ENCODE peak calls at places on chromosomes 6 and 20, in eight cellular contexts. W, T, N, J, O, I, X and M are unnamed samples.
A peak's percentile ranks its signal among the peaks of the same experiment; 100 is the strongest.

GRCh38 chr6:52263709-52264320 is 19.5 kb upstream of the IL17F start:
- DNase-seq in X (peak; percentile 55), J (peak; percentile 42), W (peak; percentile 47), O (peak; percentile 63), I (peak; percentile 58), T (no peak), N (peak; percentile 57), M (peak; percentile 67)

GRCh38 chr6:170438861-170439260 is 114.2 kb downstream of the PSMB1 start:
- DNase-seq in O (no peak), I (no peak), N (no peak), W (no peak), X (no peak), T (no peak), J (no peak), M (no peak)

GRCh38 chr20:58233881-58234528 is 5.6 kb upstream of the ANKRD60 start:
- DNase-seq in J (no peak), W (no peak), O (peak; percentile 72), N (no peak), X (no peak), T (no peak), I (peak; percentile 31), M (no peak)

GRCh38 chr6:158474961-158475343 is 84.9 kb upstream of the TMEM181 start:
- DNase-seq in N (no peak), X (no peak), I (no peak), T (no peak), W (peak; percentile 18), J (no peak), O (no peak), M (peak; percentile 38)

GRCh38 chr20:41480054-41480770 is 113.6 kb upstream of the EMILIN3 start:
- DNase-seq in X (no peak), W (no peak), I (no peak), O (no peak), T (no peak), N (no peak), J (peak; percentile 4), M (peak; percentile 8)

GRCh38 chr6:108549241-108549640 is 11.5 kb upstream of the FOXO3 start:
- DNase-seq in O (no peak), X (no peak), N (no peak), J (no peak), W (no peak), I (no peak), T (no peak), M (no peak)

GRCh38 chr6:112501705-112502104 is 154.6 kb downstream of the RFPL4B start:
- DNase-seq in N (no peak), J (no peak), W (peak; percentile 71), X (no peak), O (peak; percentile 83), T (no peak), I (no peak), M (no peak)

GRCh38 chr6:154937306-154938244 is 57.5 kb upstream of the TIAM2 start:
- DNase-seq in X (no peak), T (no peak), I (no peak), N (no peak), O (peak; percentile 53), W (no peak), J (no peak), M (no peak)

GRCh38 chr6:11083956-11084355 is 9.7 kb upstream of the SMIM13 start:
- DNase-seq in T (no peak), O (no peak), X (no peak), J (no peak), N (no peak), W (no peak), I (no peak), M (no peak)

GRCh38 chr6:127952176-127952575 is 51.3 kb upstream of the THEMIS start:
- DNase-seq in I (no peak), W (no peak), J (no peak), N (no peak), O (no peak), T (no peak), X (no peak), M (no peak)

GRCh38 chr20:36462440-36463211 is 78.7 kb upstream of the MYL9 start:
- DNase-seq in I (peak; percentile 43), T (no peak), W (peak; percentile 37), X (no peak), N (peak; percentile 60), J (no peak), O (peak; percentile 51), M (no peak)

GRCh38 chr20:3088031-3088430 is 3.5 kb upstream of the AVP start:
- DNase-seq in X (no peak), W (no peak), O (no peak), T (no peak), N (no peak), J (no peak), I (no peak), M (no peak)

GRCh38 chr6:126007795-126008194 is 21.5 kb downstream of the TRMT11 start:
- DNase-seq in I (no peak), X (no peak), N (no peak), O (no peak), T (no peak), W (no peak), J (no peak), M (no peak)

GRCh38 chr6:45533394-45533793 is 155.7 kb upstream of the SUPT3H start:
- DNase-seq in I (no peak), J (no peak), N (no peak), W (no peak), T (no peak), X (no peak), O (no peak), M (no peak)

GRCh38 chr6:160393966-160394653 is 45.9 kb downstream of the SLC22A3 start:
- DNase-seq in W (no peak), N (peak; percentile 27), T (no peak), J (no peak), I (no peak), X (no peak), O (peak; percentile 45), M (no peak)

GRCh38 chr6:3163248-3163594 is 5.9 kb upstream of the TUBB2A start:
- DNase-seq in O (no peak), N (no peak), J (peak; percentile 4), I (no peak), T (no peak), W (no peak), X (no peak), M (no peak)

GRCh38 chr6:106155219-106155830 is 69.2 kb downstream of the PRDM1 start:
- DNase-seq in X (no peak), N (no peak), J (no peak), I (no peak), T (no peak), O (no peak), W (no peak), M (no peak)

GRCh38 chr6:44041461-44042260 is 85.6 kb downstream of the MRPL14 start:
- DNase-seq in J (no peak), T (no peak), O (no peak), I (peak; percentile 34), N (no peak), W (peak; percentile 96), X (no peak), M (no peak)

GRCh38 chr6:8279094-8279805 is 156.1 kb downstream of the SLC35B3 start:
- DNase-seq in X (no peak), W (no peak), I (no peak), T (no peak), N (no peak), J (no peak), O (no peak), M (no peak)

GRCh38 chr6:41697902-41698349 is 37.5 kb downstream of the TFEB start:
- DNase-seq in I (no peak), W (no peak), J (no peak), T (no peak), O (no peak), X (no peak), N (no peak), M (no peak)
- H3K27ac ChIP-seq in I (no peak overlapping the region), W (peak overlapping the region; percentile 98), J (no peak overlapping the region), T (peak overlapping the region; percentile 76), O (no peak overlapping the region), X (no peak overlapping the region), N (no peak overlapping the region), M (no peak overlapping the region)

GRCh38 chr6:111147440-111147839 is 60.1 kb downstream of the SLC16A10 start:
- DNase-seq in T (no peak), W (no peak), N (no peak), X (no peak), O (no peak), J (no peak), I (no peak), M (no peak)

GRCh38 chr6:111150577-111150976 is 63.3 kb downstream of the SLC16A10 start:
- DNase-seq in X (no peak), N (no peak), I (no peak), T (no peak), O (peak; percentile 8), W (no peak), J (no peak), M (no peak)

GRCh38 chr6:111148110-111148509 is 60.8 kb downstream of the SLC16A10 start:
- DNase-seq in J (no peak), O (no peak), W (no peak), I (no peak), T (no peak), N (no peak), X (no peak), M (peak; percentile 34)
- H3K27ac ChIP-seq in J (no peak overlapping the region), O (no peak overlapping the region), W (no peak overlapping the region), I (no peak overlapping the region), T (no peak overlapping the region), N (no peak overlapping the region), X (no peak overlapping the region), M (no peak overlapping the region)

DNA sequence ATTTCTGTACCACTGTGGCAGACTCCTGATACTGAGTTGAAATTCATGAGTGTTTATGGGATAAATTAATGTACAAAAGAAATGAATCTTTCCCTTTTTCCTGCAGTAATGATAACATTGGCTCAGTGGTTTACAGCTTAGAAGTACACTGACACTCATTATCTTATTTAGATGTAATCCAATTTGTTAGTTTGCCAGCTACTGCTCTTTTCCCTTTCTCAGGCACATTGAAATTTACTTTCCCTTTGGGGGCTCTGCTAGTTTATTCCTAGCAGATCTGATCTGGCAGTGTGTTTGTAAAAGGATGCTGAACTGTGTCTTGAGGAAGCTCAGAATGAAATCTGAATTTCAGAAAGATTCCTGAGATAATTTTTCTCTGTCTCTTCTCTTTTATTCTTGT is 3.0 kb downstream of the CEP250 start:
- DNase-seq in I (no peak), J (no peak), X (no peak), T (no peak), O (no peak), W (no peak), N (no peak), M (no peak)
- H3K27ac ChIP-seq in I (no peak overlapping the region), J (no peak overlapping the region), X (no peak overlapping the region), T (no peak overlapping the region), O (no peak overlapping the region), W (no peak overlapping the region), N (no peak overlapping the region), M (no peak overlapping the region)

GRCh38 chr6:6823568-6824224 is 235.2 kb downstream of the LY86 start:
- DNase-seq in N (no peak), X (no peak), J (no peak), W (no peak), I (no peak), O (no peak), T (no peak), M (peak; percentile 81)

GRCh38 chr6:6825986-6826901 is 237.7 kb downstream of the LY86 start:
- DNase-seq in N (no peak), I (peak; percentile 60), O (no peak), W (no peak), J (no peak), X (no peak), T (no peak), M (peak; percentile 48)

GRCh38 chr6:6826961-6827360 is 238.4 kb downstream of the LY86 start:
- DNase-seq in X (no peak), N (no peak), W (no peak), T (no peak), I (no peak), O (no peak), J (no peak), M (no peak)

GRCh38 chr6:6824381-6824780 is 235.9 kb downstream of the LY86 start:
- DNase-seq in N (no peak), W (no peak), J (no peak), O (no peak), I (no peak), T (no peak), X (no peak), M (no peak)

GRCh38 chr6:6825153-6825847 is 236.8 kb downstream of the LY86 start:
- DNase-seq in W (no peak), X (no peak), N (no peak), T (no peak), O (no peak), I (peak; percentile 38), J (no peak), M (peak; percentile 87)
- H3K27ac ChIP-seq in W (no peak overlapping the region), X (no peak overlapping the region), N (no peak overlapping the region), T (peak overlapping the region; percentile 61), O (no peak overlapping the region), I (no peak overlapping the region), J (no peak overlapping the region), M (peak overlapping the region; percentile 42)